ENCODE peak calls at places on chromosomes 16 and 17, in nine cellular contexts. Q, M, R, E, W, S, D, K and B are unnamed samples.

GRCh38 chr16:68707341-68708152 is 29.5 kb upstream of the CDH1 start:
- DNase-seq in M (no peak), S (peak), E (no peak), Q (peak), W (peak), K (peak), D (peak), R (no peak), B (peak)

GRCh38 chr16:25279491-25279890 is 21.8 kb upstream of the ZKSCAN2 start:
- DNase-seq in S (no peak), K (no peak), Q (no peak), E (no peak), R (no peak), W (no peak), D (no peak), M (no peak), B (no peak)

GRCh38 chr17:78144146-78144719 is 2.0 kb upstream of the C17orf99 start:
- DNase-seq in E (no peak), K (peak), W (no peak), D (no peak), R (no peak), M (no peak), S (no peak), Q (peak), B (no peak)

GRCh38 chr17:55390364-55390977 is 31.2 kb downstream of the MMD start:
- DNase-seq in S (no peak), M (no peak), D (no peak), E (no peak), K (no peak), R (no peak), Q (no peak), W (no peak), B (no peak)

GRCh38 chr16:69619514-69619913 is 53.7 kb downstream of the NFAT5 start:
- DNase-seq in R (no peak), W (no peak), M (no peak), S (no peak), K (no peak), D (no peak), E (no peak), Q (no peak), B (no peak)

GRCh38 chr17:40121886-40122465 is at the start of gene MSL1:
- DNase-seq in E (no peak), D (peak), W (no peak), S (peak), K (peak), Q (no peak), R (no peak), M (peak), B (no peak)

GRCh38 chr16:70544548-70544947 is 20.9 kb downstream of the SF3B3 start:
- DNase-seq in W (no peak), K (no peak), M (no peak), S (no peak), R (no peak), E (no peak), Q (no peak), D (no peak), B (no peak)

GRCh38 chr17:77593081-77593480 is 365.4 kb upstream of the TNRC6C start:
- DNase-seq in D (no peak), Q (no peak), S (no peak), W (no peak), E (no peak), K (no peak), M (no peak), R (no peak), B (no peak)

GRCh38 chr17:34979650-34980352 is 511 bp upstream of the LIG3 start:
- DNase-seq in E (no peak), R (no peak), Q (peak), S (no peak), D (no peak), M (no peak), W (no peak), K (no peak), B (no peak)

GRCh38 chr17:58084317-58084981 is 1.2 kb downstream of the DYNLL2 start:
- DNase-seq in W (no peak), K (peak), R (no peak), Q (no peak), D (no peak), E (no peak), M (peak), S (peak), B (no peak)

GRCh38 chr17:7217113-7217987 is 2.3 kb downstream of the DLG4 start:
- DNase-seq in E (no peak), S (peak), K (peak), Q (peak), D (no peak), R (no peak), W (no peak), M (no peak), B (no peak)

GRCh38 chr16:6165330-6165984 is 1067.9 kb upstream of the EEF2KMT start:
- DNase-seq in E (no peak), S (no peak), R (no peak), K (no peak), Q (peak), D (peak), W (no peak), M (no peak), B (no peak)

GRCh38 chr17:4220655-4221054 is 43.1 kb downstream of the ANKFY1 start:
- DNase-seq in M (no peak), W (no peak), E (no peak), K (no peak), Q (no peak), S (no peak), D (no peak), R (no peak), B (no peak)

GRCh38 chr17:50904522-50905459 is 38.6 kb upstream of the TOB1 start:
- DNase-seq in E (no peak), D (no peak), R (no peak), W (no peak), K (peak), Q (no peak), M (no peak), S (no peak), B (no peak)

DNA sequence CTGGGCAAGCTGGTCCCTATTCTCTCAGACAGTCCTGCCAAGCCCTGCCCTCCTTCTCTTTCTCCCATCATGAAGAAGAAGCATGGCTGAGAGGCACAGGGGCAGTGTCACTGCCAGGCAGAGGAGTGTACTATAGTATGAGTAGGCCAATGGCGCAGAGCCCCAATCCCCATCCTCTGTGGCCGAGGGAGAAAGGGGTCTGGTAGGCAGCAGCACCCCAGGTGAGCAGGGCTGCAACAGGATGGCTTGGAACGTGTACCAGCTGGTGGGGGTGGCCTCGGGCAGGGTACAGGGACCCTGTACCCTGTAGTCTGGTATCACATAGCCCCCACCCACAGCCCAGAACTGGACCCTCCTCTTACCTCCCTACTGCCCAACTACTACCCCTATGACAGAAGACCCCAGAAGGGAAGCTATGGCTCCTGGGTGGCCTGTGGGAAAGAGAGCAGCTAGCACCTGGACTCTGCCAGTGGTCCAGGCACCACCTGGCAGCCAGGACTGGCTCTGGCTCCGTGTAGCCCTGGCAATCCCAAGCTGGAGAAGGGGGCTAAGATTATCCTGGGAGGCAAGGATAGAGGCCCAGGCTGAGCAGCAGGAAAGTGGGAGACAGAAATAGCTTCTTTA is 4.4 kb downstream of the SMARCD2 start:
- DNase-seq in E (no peak), D (no peak), K (no peak), W (no peak), R (no peak), S (no peak), Q (no peak), M (no peak), B (no peak)
- H3K4me3 ChIP-seq in E (no peak), D (no peak), K (peak), W (no peak), R (no peak), S (no peak), Q (no peak), M (no peak), B (no peak)

DNA sequence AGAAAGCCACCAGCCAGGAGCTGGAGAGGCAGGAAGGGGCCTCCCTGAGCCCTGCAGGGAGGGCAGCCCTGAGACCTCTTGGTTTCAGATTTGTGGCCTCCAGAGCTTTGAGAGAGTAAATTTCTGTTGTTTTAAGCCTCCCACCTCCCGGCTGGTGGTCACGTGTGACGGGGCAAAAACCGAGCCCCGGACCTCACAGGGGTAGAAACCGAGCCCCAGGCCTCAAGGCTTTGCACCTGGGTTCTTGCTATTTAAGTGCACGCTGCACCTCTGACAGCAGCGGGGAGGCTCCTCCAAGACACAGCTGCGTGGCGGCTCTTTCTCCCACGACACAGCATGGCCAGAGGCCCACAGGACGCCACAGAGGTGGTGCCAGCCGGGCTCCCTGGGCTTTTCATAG is 17.4 kb upstream of the ZC3H18 start:
- DNase-seq in D (no peak), K (no peak), R (no peak), S (no peak), E (no peak), Q (no peak), M (no peak), W (no peak), B (no peak)
- H3K4me3 ChIP-seq in D (no peak), K (no peak), R (no peak), S (no peak), E (no peak), Q (no peak), M (no peak), W (no peak), B (no peak)

GRCh38 chr16:530111-530817 is 2.8 kb downstream of the CAPN15 start:
- DNase-seq in K (no peak), S (no peak), W (no peak), D (no peak), M (no peak), R (no peak), Q (no peak), E (no peak), B (no peak)
- H3K4me3 ChIP-seq in K (no peak), S (no peak), W (peak), D (no peak), M (no peak), R (no peak), Q (no peak), E (no peak), B (no peak)

GRCh38 chr16:31428277-31428597 is at the start of gene COX6A2:
- DNase-seq in D (no peak), W (no peak), Q (no peak), S (no peak), M (no peak), E (no peak), K (peak), R (no peak), B (no peak)
- H3K4me3 ChIP-seq in D (no peak), W (peak), Q (no peak), S (no peak), M (no peak), E (peak), K (peak), R (no peak), B (no peak)

DNA sequence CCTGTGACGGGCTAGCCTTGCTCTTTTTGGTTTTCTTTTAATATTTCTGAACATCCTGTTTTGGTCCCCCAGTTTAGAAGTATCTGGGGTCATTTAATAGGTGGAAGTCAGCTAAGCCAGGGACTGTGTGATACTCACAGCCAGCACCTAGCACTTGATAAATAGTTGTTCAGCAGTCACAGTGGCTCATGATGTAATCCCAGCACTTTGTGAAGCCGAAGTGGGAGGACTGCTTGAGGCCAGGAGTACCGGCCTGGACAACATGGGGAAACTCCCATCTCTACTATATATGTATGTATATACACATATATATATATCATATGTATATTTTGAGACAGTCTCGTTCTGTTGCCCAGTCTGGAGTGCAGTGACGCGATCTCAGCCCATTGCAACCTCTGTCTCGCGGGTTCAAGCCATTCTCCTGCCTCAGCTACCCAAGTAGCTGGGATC is 1.8 kb upstream of the ZNRF1 start:
- DNase-seq in M (no peak), E (no peak), R (no peak), Q (no peak), K (no peak), S (no peak), W (no peak), D (no peak), B (no peak)
- H3K4me3 ChIP-seq in M (no peak), E (no peak), R (no peak), Q (no peak), K (no peak), S (no peak), W (no peak), D (no peak), B (no peak)

GRCh38 chr17:68290268-68290954 is 516 bp downstream of the SLC16A6 start:
- DNase-seq in K (peak), E (no peak), S (no peak), W (no peak), Q (no peak), D (no peak), M (peak), R (no peak), B (no peak)

GRCh38 chr17:68289936-68290267 is 1.0 kb downstream of the SLC16A6 start:
- DNase-seq in S (no peak), K (no peak), E (no peak), D (no peak), Q (no peak), M (peak), R (no peak), W (no peak), B (no peak)

GRCh38 chr17:68288375-68288774 is 2.6 kb downstream of the SLC16A6 start:
- DNase-seq in W (no peak), R (no peak), D (no peak), K (no peak), S (no peak), M (no peak), Q (no peak), E (no peak), B (no peak)

GRCh38 chr17:68289473-68289872 is 1.5 kb downstream of the SLC16A6 start:
- DNase-seq in S (no peak), D (no peak), R (no peak), M (no peak), E (no peak), Q (no peak), W (no peak), K (no peak), B (no peak)

GRCh38 chr17:68288804-68289203 is 2.1 kb downstream of the SLC16A6 start:
- DNase-seq in D (no peak), S (no peak), Q (no peak), W (no peak), M (no peak), R (no peak), E (no peak), K (no peak), B (no peak)
- H3K4me3 ChIP-seq in D (no peak), S (no peak), Q (no peak), W (no peak), M (peak), R (no peak), E (no peak), K (no peak), B (no peak)

GRCh38 chr16:72837846-72838661 is 209.9 kb downstream of the ZFHX3 start:
- DNase-seq in R (no peak), K (no peak), E (no peak), Q (peak), M (no peak), D (no peak), S (no peak), W (no peak), B (no peak)
- H3K4me3 ChIP-seq in R (no peak), K (no peak), E (no peak), Q (no peak), M (no peak), D (no peak), S (no peak), W (no peak), B (no peak)